ENCODE peak calls at places on chromosomes 16 and 17, in six cellular contexts. E, D, H, W, F and M are unnamed samples.

GRCh38 chr17:58492238-58493121 is 4.3 kb upstream of the HSF5 start:
- DNase-seq in W (no peak), E (no peak), F (no peak), D (no peak), H (no peak), M (no peak)

GRCh38 chr17:68290955-68291835 is at the start of the genes ARSG and SLC16A6:
- DNase-seq in D (peak), E (peak), H (peak), W (no peak), F (no peak), M (no peak)

GRCh38 chr17:62807812-62808575 is at the start of gene MARCHF10:
- DNase-seq in D (peak), F (no peak), W (no peak), H (no peak), E (no peak), M (no peak)

GRCh38 chr17:65936013-65936412 is 255.9 kb downstream of the CEP112 start:
- DNase-seq in D (no peak), E (peak), H (no peak), W (peak), F (no peak), M (no peak)

GRCh38 chr16:29819506-29819905 is 756 bp upstream of the MVP start:
- DNase-seq in W (no peak), H (no peak), F (no peak), E (no peak), D (no peak), M (no peak)

GRCh38 chr17:74992223-74992622 is 4.8 kb downstream of the CDR2L start:
- DNase-seq in W (no peak), D (no peak), E (no peak), F (no peak), H (no peak), M (no peak)

GRCh38 chr16:25109643-25110042 is 1.9 kb upstream of the LCMT1 start:
- DNase-seq in E (peak), D (no peak), W (peak), H (peak), F (peak), M (peak)

GRCh38 chr16:78249056-78249455 is 149.6 kb downstream of the WWOX start:
- DNase-seq in F (no peak), D (peak), E (no peak), W (no peak), H (no peak), M (no peak)

GRCh38 chr17:77892031-77892430 is 66.5 kb upstream of the TNRC6C start:
- DNase-seq in E (no peak), D (no peak), H (no peak), F (no peak), W (no peak), M (no peak)

GRCh38 chr16:51767564-51767963 is 616.5 kb upstream of the SALL1 start:
- DNase-seq in W (no peak), F (no peak), D (no peak), E (no peak), H (no peak), M (no peak)

GRCh38 chr17:44222112-44222869 is 2.8 kb upstream of the UBTF start:
- DNase-seq in E (peak), F (no peak), D (peak), H (peak), W (peak), M (no peak)

DNA sequence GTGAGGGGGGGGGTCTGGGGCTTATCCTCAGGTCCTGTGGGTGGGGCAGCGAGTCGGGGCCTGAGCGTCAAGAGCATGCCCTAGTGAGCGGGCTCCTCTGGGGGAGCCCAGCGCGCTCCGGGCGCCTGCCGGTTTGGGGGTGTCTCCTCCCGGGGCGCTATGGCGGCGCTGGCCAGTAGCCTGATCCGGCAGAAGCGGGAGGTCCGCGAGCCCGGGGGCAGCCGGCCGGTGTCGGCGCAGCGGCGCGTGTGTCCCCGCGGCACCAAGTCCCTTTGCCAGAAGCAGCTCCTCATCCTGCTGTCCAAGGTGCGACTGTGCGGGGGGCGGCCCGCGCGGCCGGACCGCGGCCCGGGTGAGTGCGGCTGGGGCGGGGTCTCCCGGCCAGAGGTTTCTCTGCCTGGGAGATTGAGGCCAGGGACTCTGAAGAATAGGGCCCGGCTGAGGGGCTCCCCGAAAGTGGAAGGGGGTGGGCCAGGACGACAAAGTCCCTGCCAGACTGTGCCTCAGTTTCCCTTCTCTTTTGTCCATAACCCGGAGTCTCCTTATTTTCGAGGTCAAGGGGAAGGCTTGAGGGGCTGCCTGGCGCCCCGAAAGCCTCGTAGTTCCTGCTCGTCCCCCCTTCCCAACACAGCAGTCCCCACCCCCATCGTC is at the start of gene FGF11:
- DNase-seq in F (no peak), H (no peak), W (no peak), E (no peak), D (no peak), M (no peak)
- H3K4me3 ChIP-seq in F (peak), H (no peak), W (peak), E (peak), D (peak), M (peak)

GRCh38 chr17:2710075-2710803 is 1.3 kb downstream of the CLUH start:
- DNase-seq in H (no peak), F (no peak), E (no peak), D (no peak), W (peak), M (no peak)

GRCh38 chr17:2706911-2707510 is 4.6 kb downstream of the CLUH start:
- DNase-seq in E (no peak), H (no peak), D (no peak), F (no peak), W (no peak), M (no peak)

GRCh38 chr17:2709173-2709661 is 2.3 kb downstream of the CLUH start:
- DNase-seq in E (no peak), W (no peak), F (no peak), D (peak), H (no peak), M (no peak)

GRCh38 chr17:2707721-2708584 is 3.6 kb downstream of the CLUH start:
- DNase-seq in D (peak), F (no peak), E (no peak), H (no peak), W (no peak), M (no peak)

GRCh38 chr17:2708585-2709172 is 2.9 kb downstream of the CLUH start:
- DNase-seq in F (no peak), H (no peak), E (no peak), W (no peak), D (no peak), M (no peak)
- H3K4me3 ChIP-seq in F (no peak), H (peak), E (no peak), W (no peak), D (peak), M (no peak)

DNA sequence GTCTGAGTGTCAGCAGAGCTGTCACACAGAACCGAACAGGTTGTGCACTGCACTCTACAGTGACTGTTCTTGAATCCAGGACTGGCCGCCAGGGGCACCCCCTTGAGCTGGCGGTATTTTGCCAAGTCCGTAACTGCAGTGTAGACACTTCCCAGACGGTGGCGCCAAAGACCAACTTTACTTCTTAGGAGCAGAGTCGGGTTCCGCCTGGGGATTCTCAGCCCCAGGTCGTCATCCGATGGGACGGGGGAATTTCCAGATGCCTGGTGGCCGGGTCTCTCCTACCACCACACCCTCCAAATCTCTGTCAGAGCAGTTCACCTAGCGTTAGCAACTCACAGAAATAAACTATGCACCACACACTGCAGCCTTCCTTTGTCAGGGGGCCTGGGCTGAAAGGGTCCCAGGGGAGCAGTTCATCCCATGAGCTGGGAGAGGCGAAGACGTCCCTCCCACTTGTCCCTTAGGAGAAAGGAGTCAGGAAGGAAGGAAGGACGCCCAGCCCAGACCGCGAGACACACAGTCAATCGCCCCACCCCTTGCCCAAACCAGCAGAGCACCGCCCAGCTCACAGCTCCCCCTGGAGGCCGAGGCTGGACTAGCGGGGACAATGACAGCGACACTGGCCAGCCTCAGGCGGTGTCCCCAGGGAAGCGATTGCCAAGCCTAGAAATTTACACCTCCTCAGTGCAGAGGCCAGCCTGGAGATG is 7.4 kb upstream of the RIPOR1 start:
- DNase-seq in H (peak), D (peak), F (peak), E (peak), W (peak), M (peak)
- H3K4me3 ChIP-seq in H (peak), D (peak), F (peak), E (peak), W (peak), M (peak)

GRCh38 chr17:48596735-48597491 is 3.3 kb upstream of the HOXB5 start:
- DNase-seq in F (no peak), W (peak), E (no peak), D (no peak), H (no peak), M (no peak)
- H3K4me3 ChIP-seq in F (no peak), W (peak), E (no peak), D (peak), H (no peak), M (peak)

DNA sequence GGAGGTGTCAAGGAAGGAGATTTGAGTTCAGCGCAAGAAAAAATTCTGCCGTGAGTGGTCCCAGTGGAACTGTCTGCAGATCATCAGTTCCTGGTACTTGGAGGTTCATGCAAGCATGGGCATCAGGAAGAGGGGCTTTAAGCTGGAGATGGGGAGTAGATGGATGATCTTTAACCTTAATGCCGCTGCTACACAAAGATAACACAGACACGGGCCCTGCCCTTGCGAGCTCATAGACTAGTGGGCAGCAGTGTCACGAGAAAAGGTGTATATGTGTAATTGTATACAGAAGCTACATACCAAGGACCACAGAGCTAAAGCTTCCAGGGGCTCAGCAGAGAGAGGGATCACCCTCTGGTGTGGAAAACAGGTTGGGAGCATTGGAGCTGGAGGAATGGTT is 33.6 kb downstream of the PRSS54 start:
- DNase-seq in E (no peak), H (no peak), D (no peak), F (no peak), W (no peak), M (no peak)
- H3K4me3 ChIP-seq in E (no peak), H (no peak), D (no peak), F (no peak), W (no peak), M (no peak)